ENCODE peak calls at places on chromosomes 7 and 10, in six cellular contexts. I is GM12891; Y is testis; W is A673; K is endothelial cell of umbilical vein; M is CD8-positive, alpha-beta T cell. D is an unnamed sample.
A peak's percentile ranks its signal among the peaks of the same experiment; 100 is the strongest.

GRCh38 chr10:52739380-52740154 is 33.0 kb downstream of the MBL2 start:
- DNase-seq in I (no peak), Y (no peak), W (no peak), K (no peak), M (no peak), D (no peak)

GRCh38 chr7:55019691-55020480 is 1.1 kb downstream of the EGFR start:
- DNase-seq in I (peak; percentile 20), Y (no peak), W (no peak), K (no peak), M (no peak), D (no peak)

GRCh38 chr10:60731134-60731883 is 47.0 kb upstream of the CDK1 start:
- DNase-seq in I (peak; percentile 30), Y (no peak), W (no peak), K (no peak), M (no peak), D (no peak)

GRCh38 chr10:4034907-4035581 is 250.0 kb upstream of the KLF6 start:
- DNase-seq in I (no peak), Y (no peak), W (no peak), K (peak; percentile 6), M (peak; percentile 50), D (no peak)

GRCh38 chr7:94649313-94649924 is 6.5 kb downstream of the SGCE start:
- DNase-seq in I (no peak), Y (peak; percentile 46), W (no peak), K (no peak), M (no peak), D (no peak)

GRCh38 chr10:50552308-50552707 is 71.4 kb downstream of the SGMS1 start:
- DNase-seq in I (no peak), Y (no peak), W (no peak), K (no peak), M (no peak), D (no peak)

GRCh38 chr7:110205899-110206298 is 885.0 kb upstream of the LRRN3 start:
- DNase-seq in I (no peak), Y (no peak), W (peak; percentile 4), K (peak; percentile 15), M (no peak), D (no peak)

GRCh38 chr7:137877301-137877700 is 30.5 kb upstream of the DGKI start:
- DNase-seq in I (no peak), Y (no peak), W (peak; percentile 30), K (no peak), M (no peak), D (no peak)

GRCh38 chr10:115001506-115002381 is 63.7 kb downstream of the TRUB1 start:
- DNase-seq in I (peak; percentile 14), Y (peak; percentile 27), W (no peak), K (peak; percentile 7), M (no peak), D (no peak)

D was measured in AML-193.